ENCODE peak calls at places on chromosome 22, in four cellular contexts. L is cardiac muscle cell, S is thoracic aorta, O is small intestine. V is an unnamed sample. For H3K4me1, the result is how much of the 10 kb centered on the place peaks cover.

GRCh38 chr22:16955678-16956210 is 52.3 kb downstream of the GAB4 start:
- DNase-seq in L (no peak), S (no peak), O (no peak), V (no peak)

GRCh38 chr22:50082961-50083461 is 2.2 kb downstream of the MLC1 start:
- DNase-seq in L (no peak), S (no peak), O (peak), V (no peak)

GRCh38 chr22:38744981-38745380 is 10.8 kb downstream of the SUN2 start:
- DNase-seq in L (no peak), S (no peak), O (no peak), V (no peak)

GRCh38 chr22:40176921-40177737 is 596 bp upstream of the TNRC6B start:
- DNase-seq in L (peak), S (no peak), O (peak), V (peak)

GRCh38 chr22:33781396-33781795 is 138.9 kb downstream of the LARGE1 start:
- DNase-seq in L (peak), S (no peak), O (no peak), V (no peak)

GRCh38 chr22:35914665-35915476 is 113.8 kb downstream of the RBFOX2 start:
- DNase-seq in L (peak), S (peak), O (peak), V (peak)

GRCh38 chr22:50194037-50194809 is 6.6 kb upstream of the SELENOO start:
- DNase-seq in L (no peak), S (no peak), O (no peak), V (no peak)

GRCh38 chr22:29475550-29475949 is 4.5 kb upstream of the NEFH start:
- DNase-seq in L (no peak), S (no peak), O (no peak), V (no peak)

GRCh38 chr22:48754611-48755331 is 1072.9 kb downstream of the BRD1 start:
- DNase-seq in L (no peak), S (no peak), O (no peak), V (no peak)

GRCh38 chr22:31872209-31872608 is 72.1 kb upstream of the YWHAH start:
- DNase-seq in L (peak), S (no peak), O (peak), V (no peak)

GRCh38 chr22:49893025-49893424 is 25.2 kb downstream of the ALG12 start:
- DNase-seq in L (no peak), S (no peak), O (no peak), V (no peak)

GRCh38 chr22:21030621-21031544 is 1.5 kb downstream of the SLC7A4 start:
- DNase-seq in L (no peak), S (no peak), O (no peak), V (no peak)

GRCh38 chr22:40015346-40015976 is 20.7 kb downstream of the FAM83F start:
- DNase-seq in L (no peak), S (no peak), O (no peak), V (no peak)

GRCh38 chr22:49239264-49240015 is 588.2 kb downstream of the BRD1 start:
- DNase-seq in L (no peak), S (no peak), O (no peak), V (no peak)

GRCh38 chr22:49946612-49947295 is 13.8 kb upstream of the PIM3 start:
- DNase-seq in L (no peak), S (no peak), O (no peak), V (no peak)

GRCh38 chr22:30250713-30251267 is 4.2 kb upstream of the LIF start:
- DNase-seq in L (no peak), S (no peak), O (no peak), V (no peak)

GRCh38 chr22:39556970-39557811 is 13.4 kb upstream of the CACNA1I start:
- DNase-seq in L (peak), S (no peak), O (no peak), V (peak)

GRCh38 chr22:27881404-27881803 is 37.7 kb downstream of the PITPNB start:
- DNase-seq in L (peak), S (no peak), O (no peak), V (no peak)

GRCh38 chr22:49440931-49441330 is 386.7 kb downstream of the BRD1 start:
- DNase-seq in L (no peak), S (no peak), O (no peak), V (no peak)

GRCh38 chr22:16954060-16954403 is 54.0 kb downstream of the GAB4 start:
- DNase-seq in L (no peak), S (no peak), O (no peak), V (no peak)

GRCh38 chr22:39349506-39349966 is 255 bp upstream of the SYNGR1 start:
- DNase-seq in L (peak), S (no peak), O (no peak), V (peak)

GRCh38 chr22:21042978-21043855 is 2.5 kb upstream of the LRRC74B start:
- DNase-seq in L (no peak), S (no peak), O (peak), V (no peak)

GRCh38 chr22:41574847-41575381 is 14.1 kb downstream of the CSDC2 start:
- DNase-seq in L (peak), S (no peak), O (no peak), V (no peak)
- H3K4me3 ChIP-seq in L (no peak), S (no peak), O (no peak), V (no peak)

DNA sequence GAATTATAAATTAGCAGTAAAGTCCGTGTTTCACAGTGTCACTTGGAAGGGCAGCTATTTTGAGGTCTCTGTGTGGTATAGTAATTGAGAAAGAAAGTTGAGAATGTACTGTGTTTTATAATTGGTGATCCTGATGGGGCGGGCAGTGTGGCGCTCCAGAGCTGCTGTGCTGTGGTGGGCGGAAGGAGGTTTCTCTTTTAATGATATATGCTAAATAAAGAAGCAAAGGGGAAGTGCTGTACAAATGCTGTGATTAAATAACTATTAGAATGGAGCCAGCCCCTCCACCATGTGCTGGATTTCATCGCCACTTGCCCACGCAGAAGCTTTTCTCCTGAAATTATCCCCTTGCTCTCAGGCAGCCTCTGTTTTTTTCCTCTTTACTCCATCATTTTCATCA is 24.6 kb downstream of the ATXN10 start:
- DNase-seq in L (no peak), S (no peak), O (no peak), V (no peak)
- H3K27ac ChIP-seq in L (no peak), S (no peak), O (no peak), V (no peak)

GRCh38 chr22:47017245-47017644 is 254.8 kb downstream of the TBC1D22A start:
- DNase-seq in L (no peak), S (no peak), O (no peak), V (no peak)
- H3K4me1 ChIP-seq in L (under half), S (under half), O (under half), V (under half)

GRCh38 chr22:46789992-46790391 is 27.5 kb downstream of the TBC1D22A start:
- DNase-seq in L (peak), S (no peak), O (no peak), V (no peak)
- H3K4me3 ChIP-seq in L (no peak), S (no peak), O (no peak), V (no peak)

GRCh38 chr22:41998361-41999261 is at the start of gene WBP2NL:
- DNase-seq in L (peak), S (peak), O (peak), V (peak)
- H3K27ac ChIP-seq in L (no peak), S (no peak), O (peak), V (peak)

GRCh38 chr22:37030560-37031281 is 11.2 kb downstream of the MPST start:
- DNase-seq in L (no peak), S (no peak), O (no peak), V (no peak)
- H3K4me1 ChIP-seq in L (under half), S (under half), O (under half), V (under half)

GRCh38 chr22:45680932-45681700 is 9.5 kb downstream of the ATXN10 start:
- DNase-seq in L (peak), S (no peak), O (no peak), V (no peak)
- H3K4me3 ChIP-seq in L (no peak), S (no peak), O (no peak), V (no peak)

DNA sequence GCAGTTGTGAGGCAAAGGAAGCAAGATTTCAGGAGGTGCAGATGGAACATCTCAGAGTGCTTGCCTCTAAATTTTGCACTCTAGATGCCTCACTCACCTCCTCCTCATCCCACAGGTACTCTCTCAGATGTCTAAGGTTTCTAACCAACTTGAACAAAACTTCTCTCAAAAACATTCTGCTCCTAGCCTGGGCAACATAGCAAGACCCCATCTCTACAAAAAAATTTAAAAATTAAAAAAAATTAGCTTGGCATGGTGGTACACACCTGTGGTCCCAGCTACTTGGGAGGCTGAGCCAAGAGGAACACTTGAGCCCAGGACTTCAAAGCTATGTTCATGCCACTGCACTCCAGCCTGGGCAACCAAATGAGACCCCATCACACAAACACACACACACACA is 4.2 kb downstream of the ZNF280A start:
- DNase-seq in L (no peak), S (no peak), O (no peak), V (no peak)
- H3K27ac ChIP-seq in L (no peak), S (no peak), O (no peak), V (no peak)

DNA sequence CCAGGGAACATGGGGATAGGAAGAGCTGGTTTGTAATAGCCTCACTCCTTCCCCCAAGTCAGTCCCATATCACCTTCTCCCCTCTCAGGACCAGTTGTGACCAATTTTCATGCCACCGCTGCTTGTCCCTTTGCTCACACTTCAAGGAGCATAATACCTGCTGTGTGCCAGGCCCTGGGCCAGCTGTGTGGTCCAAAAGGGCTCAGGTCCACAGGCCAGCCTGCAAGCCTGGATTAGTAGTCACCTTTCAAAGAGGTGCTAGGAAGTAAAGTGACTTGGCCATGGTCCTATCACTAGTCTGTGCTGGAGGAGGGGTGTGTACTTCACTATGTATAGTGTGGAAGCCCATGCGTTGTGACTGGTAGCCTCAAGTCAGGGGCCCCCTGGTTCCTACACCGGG is 38.5 kb upstream of the SUSD2 start:
- DNase-seq in L (no peak), S (no peak), O (no peak), V (no peak)
- H3K4me1 ChIP-seq in L (under half), S (under half), O (under half), V (under half)

GRCh38 chr22:19964701-19965386 is 23.2 kb upstream of the TXNRD2 start:
- DNase-seq in L (no peak), S (no peak), O (no peak), V (no peak)
- H3K4me3 ChIP-seq in L (no peak), S (no peak), O (no peak), V (no peak)

V was measured in naive thymus-derived CD4-positive, alpha-beta T cell.